ENCODE peak calls at places on chromosome 5, in nine cellular contexts. L is SK-N-SH, P is ovary, X is GM12878, Y is upper lobe of left lung, J is stomach, A is tibial nerve, K is A549, N is esophagus muscularis mucosa. Q is an unnamed sample.

GRCh38 chr5:143714629-143715028 is 97.3 kb upstream of the HMHB1 start:
- DNase-seq in N (no peak), X (peak; percentile 20), A (no peak), L (no peak), P (no peak), J (no peak), Y (no peak), K (peak; percentile 17), Q (no peak)

GRCh38 chr5:39775458-39776365 is 350.9 kb upstream of the DAB2 start:
- DNase-seq in N (no peak), K (peak; percentile 60), X (no peak), J (no peak), A (no peak), Y (no peak), P (no peak), L (no peak), Q (no peak)

GRCh38 chr5:11048760-11049159 is 287.7 kb upstream of the DAP start:
- DNase-seq in A (no peak), X (no peak), N (peak; percentile 55), L (no peak), Y (no peak), K (peak; percentile 10), P (no peak), J (no peak), Q (no peak)

GRCh38 chr5:143594913-143595818 is 191.7 kb upstream of the NR3C1 start:
- DNase-seq in A (no peak), L (no peak), N (peak; percentile 62), X (no peak), Y (no peak), P (no peak), J (no peak), K (peak; percentile 99), Q (no peak)

GRCh38 chr5:62206150-62206829 is 99.7 kb upstream of the KIF2A start:
- DNase-seq in J (no peak), Y (no peak), P (no peak), L (peak; percentile 11), N (no peak), A (no peak), X (no peak), K (peak; percentile 42), Q (no peak)

GRCh38 chr5:170312666-170313065 is 15.1 kb upstream of the LCP2 start:
- DNase-seq in X (no peak), K (peak; percentile 33), Y (no peak), P (no peak), A (no peak), N (no peak), L (no peak), J (no peak), Q (no peak)

GRCh38 chr5:68007446-68007845 is 208.1 kb upstream of the PIK3R1 start:
- DNase-seq in Y (no peak), L (no peak), X (no peak), K (no peak), J (no peak), N (no peak), P (no peak), A (peak; percentile 28), Q (peak; percentile 22)

GRCh38 chr5:57939771-57940170 is 457.2 kb upstream of the ACTBL2 start:
- DNase-seq in L (no peak), J (no peak), K (no peak), P (no peak), A (no peak), X (no peak), Y (no peak), N (no peak), Q (no peak)

GRCh38 chr5:13664377-13664776 is 280.1 kb downstream of the DNAH5 start:
- DNase-seq in Y (no peak), A (no peak), N (no peak), J (no peak), L (no peak), X (no peak), P (no peak), K (peak; percentile 21), Q (no peak)

GRCh38 chr5:40355181-40355580 is 324.5 kb upstream of the PTGER4 start:
- DNase-seq in P (no peak), L (no peak), A (no peak), X (no peak), Y (peak; percentile 40), N (no peak), J (no peak), K (no peak), Q (no peak)

GRCh38 chr5:117486879-117487391 is 912.3 kb upstream of the SEMA6A start:
- DNase-seq in J (no peak), L (no peak), Y (no peak), K (peak; percentile 63), P (no peak), A (no peak), X (no peak), N (no peak), Q (peak; percentile 9)

GRCh38 chr5:13994606-13995336 is 50.3 kb upstream of the DNAH5 start:
- DNase-seq in Y (no peak), N (peak; percentile 78), X (no peak), P (no peak), A (no peak), J (no peak), K (no peak), L (no peak), Q (no peak)

GRCh38 chr5:34709861-34710673 is 53.9 kb downstream of the RAI14 start:
- DNase-seq in K (no peak), A (no peak), Y (no peak), J (no peak), N (no peak), L (no peak), P (no peak), X (no peak), Q (no peak)

GRCh38 chr5:112146323-112146848 is 272.7 kb downstream of the EPB41L4A start:
- DNase-seq in N (no peak), P (no peak), A (no peak), X (peak; percentile 74), J (no peak), K (no peak), L (no peak), Y (no peak), Q (no peak)

DNA sequence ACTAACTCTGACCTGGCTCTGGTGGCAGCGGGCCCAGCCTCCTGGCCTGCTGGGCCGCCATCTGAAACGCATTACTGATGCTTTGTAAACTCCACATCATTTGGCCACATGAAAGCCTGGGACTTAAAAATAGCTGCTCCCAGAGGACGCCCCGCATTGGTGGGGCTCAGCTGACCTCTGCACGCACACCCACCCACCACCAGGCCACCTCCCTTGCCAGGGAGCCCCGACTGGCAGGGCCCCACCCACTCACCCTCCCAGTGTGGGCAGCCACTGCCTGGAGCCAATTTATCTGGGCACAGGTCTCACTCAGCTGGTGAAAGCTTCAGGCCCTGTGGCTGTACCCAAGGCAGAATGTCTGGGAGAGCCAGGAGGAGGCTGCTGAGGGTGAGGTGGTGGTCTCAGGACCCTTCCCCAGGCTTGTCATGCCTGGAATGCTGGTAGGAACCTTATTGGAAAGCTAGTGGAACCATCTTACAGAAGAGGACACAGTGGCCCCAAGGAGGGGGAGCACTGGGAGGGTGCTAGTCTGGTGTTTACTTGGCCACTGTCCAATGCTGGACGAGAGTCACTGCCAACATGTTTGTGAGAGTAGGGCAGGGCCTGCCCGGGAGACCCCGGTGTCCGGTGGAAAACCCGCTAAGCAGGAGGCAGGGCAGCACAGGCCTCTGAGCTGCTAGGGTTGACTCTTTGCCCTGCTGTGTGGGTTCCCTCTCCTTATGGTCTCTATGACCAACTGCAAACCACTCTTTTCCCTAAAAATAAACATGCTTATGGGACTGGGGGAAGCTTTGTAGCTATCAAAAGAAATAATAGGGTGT is 10.9 kb downstream of the TCF7 start:
- DNase-seq in N (no peak), L (peak; percentile 82), J (peak; percentile 76), K (no peak), X (no peak), A (peak; percentile 49), Y (no peak), P (peak; percentile 48), Q (no peak)
- TF ChIP-seq EP300 in N (no peak), L (no peak), J (no peak), K (no peak), X (peak; percentile 11), A (no peak), Y (no peak), P (no peak), Q (no peak)

DNA sequence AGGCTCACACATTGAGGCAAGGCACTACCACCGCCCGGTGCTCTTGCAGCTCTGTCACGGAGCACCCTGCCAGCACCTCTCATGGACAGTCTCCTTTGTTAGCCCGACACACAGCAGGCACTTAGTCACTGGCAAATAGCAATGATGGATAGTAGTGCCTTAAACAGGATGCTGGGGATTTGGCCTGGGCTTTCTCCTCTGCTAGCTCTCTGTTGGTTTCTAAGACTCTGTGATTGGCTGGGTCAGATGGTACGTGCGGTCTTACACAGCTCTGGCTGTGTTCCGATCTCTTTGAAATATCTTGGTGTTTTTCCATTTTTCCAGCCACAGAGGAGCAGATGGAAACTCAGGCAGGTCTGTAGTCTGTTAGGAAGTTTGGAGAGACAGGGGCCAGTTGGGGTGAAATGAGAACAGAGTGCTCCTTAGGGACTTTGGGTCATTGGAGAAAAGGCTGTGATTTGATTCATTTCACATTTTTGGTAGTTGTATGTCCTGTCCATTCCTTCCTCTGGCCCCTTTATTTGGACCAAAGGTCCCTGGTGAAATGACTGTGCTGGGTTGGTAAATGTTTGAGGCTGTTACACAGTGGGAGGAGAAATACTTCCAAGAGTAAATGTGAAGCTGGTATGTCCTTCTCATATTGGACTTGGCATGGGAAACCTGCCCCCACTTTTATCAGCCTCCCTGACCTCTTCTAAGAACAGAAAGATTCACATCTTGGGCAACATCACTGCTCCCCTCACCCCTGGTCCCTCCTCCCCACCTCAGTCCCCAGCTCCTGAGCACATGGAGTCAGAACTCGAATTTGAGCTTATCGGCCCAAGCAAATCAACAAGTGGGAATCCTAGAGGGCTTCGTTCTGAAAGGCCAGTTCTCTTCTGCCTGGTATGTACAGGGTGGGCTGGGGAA is 3.4 kb downstream of the SMIM3 start:
- DNase-seq in Y (peak; percentile 11), K (no peak), L (no peak), N (peak; percentile 95), P (no peak), J (peak; percentile 29), X (no peak), A (peak; percentile 36), Q (peak; percentile 51)
- H3K4me1 ChIP-seq in Y (peaks cover 39% of the 10 kb centered on the region), K (peaks cover 9% of the 10 kb centered on the region), L (peaks cover 62% of the 10 kb centered on the region), N (peaks cover 72% of the 10 kb centered on the region), P (peaks cover 28% of the 10 kb centered on the region), J (peaks cover 35% of the 10 kb centered on the region), X (peaks cover 30% of the 10 kb centered on the region), A (peaks cover 56% of the 10 kb centered on the region), Q (peaks cover 37% of the 10 kb centered on the region)

GRCh38 chr5:80569086-80569960 is 757 bp downstream of the ANKRD34B start:
- DNase-seq in L (peak; percentile 64), N (no peak), J (no peak), A (no peak), Y (peak; percentile 84), P (no peak), X (no peak), K (no peak), Q (no peak)
- H3K4me3 ChIP-seq in L (no peak overlapping the region), N (peak overlapping the region; percentile 39), J (peak overlapping the region; percentile 36), A (peak overlapping the region; percentile 15), Y (peak overlapping the region; percentile 38), P (no peak overlapping the region), X (peak overlapping the region; percentile 63), K (peak overlapping the region; percentile 47), Q (peak overlapping the region; percentile 27)

DNA sequence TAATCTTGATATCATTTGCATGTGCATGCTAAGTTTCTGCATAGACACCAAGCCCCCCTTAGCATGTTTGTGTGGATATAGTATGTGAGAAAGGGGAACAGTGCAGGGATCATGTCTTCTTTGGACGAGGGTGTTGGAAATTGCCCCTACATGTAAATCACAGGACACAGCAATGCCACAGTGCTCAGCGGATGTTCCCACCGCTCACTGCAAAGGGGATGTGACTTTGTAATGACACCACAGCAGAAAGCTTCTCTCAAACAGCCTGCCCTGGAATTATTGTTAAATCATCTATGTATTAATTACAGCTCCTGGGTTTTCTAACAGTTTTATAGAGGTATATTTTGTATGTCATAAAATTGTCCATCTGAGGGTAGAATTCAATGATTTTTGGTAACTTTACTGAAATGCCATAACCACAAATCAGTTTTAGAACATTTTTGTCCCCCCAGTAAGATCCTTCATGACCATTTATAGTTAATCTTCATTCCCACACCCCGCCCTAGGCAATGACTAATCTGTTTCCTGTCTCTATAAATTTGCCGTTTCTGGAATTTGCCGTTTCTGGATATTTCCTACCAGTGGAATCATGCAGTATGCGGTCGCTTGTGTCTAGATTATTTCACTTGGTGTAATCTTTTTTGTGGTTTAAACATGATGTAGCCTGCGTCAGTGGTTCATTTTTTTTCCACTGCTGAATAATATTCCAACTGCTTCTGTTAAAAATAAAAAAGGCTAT is 648.5 kb upstream of the WWC1 start:
- DNase-seq in A (no peak), P (no peak), K (peak; percentile 39), N (no peak), L (peak; percentile 8), Y (no peak), J (no peak), X (no peak), Q (no peak)
- TF ChIP-seq EP300 in A (no peak), P (no peak), K (no peak), N (no peak), L (no peak), Y (no peak), J (no peak), X (no peak), Q (no peak)